ENCODE peak calls at places on chromosomes 2 and 18, in nine cellular contexts. H is ELF-1; R is SHP77; Y is AG08395; C is activated CD4-positive, CD25-positive, alpha-beta regulatory T cell treated with anti-CD3 and anti-CD28 coated beads, Interleukin-2, amount 50 U/mL, for 72 hours; S is amygdala; N is stomach; A is Calu3; L is cardiac fibroblast. G is an unnamed sample.

GRCh38 chr18:57002627-57003026 is 144.3 kb upstream of the BOD1L2 start:
- DNase-seq in L (no peak), A (no peak), H (no peak), R (no peak), Y (no peak), S (no peak), C (no peak), N (no peak), G (no peak)

GRCh38 chr2:199439542-199439941 is 18.2 kb downstream of the SATB2 start:
- DNase-seq in C (no peak), N (no peak), H (no peak), R (no peak), S (no peak), A (no peak), Y (no peak), L (no peak), G (no peak)

GRCh38 chr2:42851186-42851585 is 58.8 kb upstream of the HAAO start:
- DNase-seq in H (no peak), C (no peak), S (no peak), N (no peak), R (no peak), A (no peak), Y (no peak), L (no peak), G (no peak)

GRCh38 chr2:58699412-58699811 is 458.3 kb upstream of the FANCL start:
- DNase-seq in Y (no peak), A (no peak), C (no peak), H (no peak), L (no peak), S (no peak), R (no peak), N (no peak), G (no peak)

GRCh38 chr2:40027968-40028367 is 248.9 kb upstream of the THUMPD2 start:
- DNase-seq in Y (no peak), A (no peak), C (no peak), L (no peak), N (no peak), S (no peak), H (no peak), R (no peak), G (peak)

GRCh38 chr2:172096661-172097547 is 5.8 kb downstream of the DLX2 start:
- DNase-seq in A (no peak), R (no peak), S (no peak), Y (peak), C (no peak), L (peak), N (no peak), H (peak), G (no peak)

GRCh38 chr18:55432307-55433040 is 155.5 kb downstream of the TCF4 start:
- DNase-seq in L (no peak), Y (no peak), C (no peak), H (no peak), N (no peak), R (no peak), S (no peak), A (no peak), G (no peak)

GRCh38 chr2:62550466-62550865 is 44.5 kb upstream of the TMEM17 start:
- DNase-seq in C (no peak), S (no peak), A (no peak), Y (no peak), N (no peak), R (no peak), L (no peak), H (no peak), G (no peak)

GRCh38 chr2:75679556-75679955 is 31.2 kb downstream of the GCFC2 start:
- DNase-seq in C (no peak), H (no peak), L (no peak), S (no peak), R (no peak), A (no peak), Y (no peak), N (no peak), G (no peak)

GRCh38 chr2:39264733-39265132 is 21.0 kb upstream of the CDKL4 start:
- DNase-seq in H (no peak), L (no peak), A (no peak), R (no peak), Y (no peak), C (no peak), N (no peak), S (no peak), G (no peak)